ENCODE peak calls at places on chromosomes 7 and 10, in seven cellular contexts. Y is H9, S is H1, M is trophoblast cell, K is neuronal stem cell, O is mesenchymal stem cell, Z is IMR-90. T is an unnamed sample.

GRCh38 chr10:96238889-96239624 is 32.3 kb downstream of the BLNK start:
- DNase-seq in Z (no peak), Y (no peak), S (no peak), M (peak), K (no peak), O (no peak), T (no peak)

GRCh38 chr10:42987121-42987541 is 89.7 kb upstream of the RET start:
- DNase-seq in Z (no peak), K (no peak), M (no peak), O (no peak), S (peak), Y (peak), T (no peak)

GRCh38 chr10:54800677-54801480 is at the start of gene PCDH15:
- DNase-seq in K (peak), M (peak), Y (peak), S (peak), O (peak), Z (no peak), T (peak)

GRCh38 chr10:110775406-110775805 is 96.3 kb upstream of the PDCD4 start:
- DNase-seq in S (no peak), Y (no peak), O (no peak), M (no peak), K (no peak), Z (no peak), T (peak)

GRCh38 chr7:30467275-30467674 is 11.3 kb downstream of the NOD1 start:
- DNase-seq in K (no peak), Y (no peak), M (no peak), Z (no peak), S (no peak), O (no peak), T (no peak)

GRCh38 chr7:66697451-66698438 is 42.8 kb upstream of the RABGEF1 start:
- DNase-seq in S (no peak), K (no peak), Z (peak), Y (no peak), M (no peak), O (peak), T (no peak)

GRCh38 chr7:158957507-158957900 is 101.1 kb downstream of the DYNC2I1 start:
- DNase-seq in Y (no peak), Z (no peak), O (no peak), S (no peak), M (no peak), K (no peak), T (no peak)

GRCh38 chr7:48161407-48162125 is 9.7 kb upstream of the ABCA13 start:
- DNase-seq in S (no peak), M (no peak), K (no peak), Z (peak), Y (no peak), O (no peak), T (no peak)

GRCh38 chr10:69848454-69848853 is 46.7 kb downstream of the COL13A1 start:
- DNase-seq in O (no peak), S (no peak), K (no peak), Y (no peak), Z (no peak), M (no peak), T (no peak)

GRCh38 chr7:7051221-7051877 is 131.0 kb upstream of the C1GALT1 start:
- DNase-seq in O (no peak), K (no peak), Y (no peak), M (peak), Z (no peak), S (no peak), T (no peak)

GRCh38 chr7:71604818-71605414 is 473.0 kb downstream of the GALNT17 start:
- DNase-seq in S (no peak), O (no peak), Z (no peak), Y (no peak), K (no peak), M (no peak), T (no peak)

GRCh38 chr7:135673360-135673706 is 11.0 kb downstream of the STMP1 start:
- DNase-seq in K (no peak), S (no peak), O (peak), M (peak), Z (peak), Y (no peak), T (no peak)

GRCh38 chr10:58820862-58821559 is 308.3 kb downstream of the BICC1 start:
- DNase-seq in K (no peak), Y (no peak), O (peak), S (no peak), M (no peak), Z (peak), T (no peak)

GRCh38 chr10:82811621-82812020 is 936.6 kb downstream of the NRG3 start:
- DNase-seq in O (peak), M (peak), K (no peak), Z (no peak), Y (peak), S (peak), T (peak)

GRCh38 chr7:55016061-55016745 is 2.6 kb upstream of the EGFR start:
- DNase-seq in Y (no peak), O (no peak), M (peak), K (no peak), S (no peak), Z (no peak), T (no peak)

GRCh38 chr7:140231779-140232491 is 55.2 kb upstream of the KDM7A start:
- DNase-seq in Z (no peak), S (peak), M (peak), Y (no peak), O (no peak), K (no peak), T (no peak)

GRCh38 chr7:44096326-44096881 is 7.7 kb upstream of the AEBP1 start:
- DNase-seq in K (no peak), M (no peak), O (no peak), S (no peak), Y (no peak), Z (no peak), T (no peak)

GRCh38 chr7:138097064-138097741 is 20.9 kb downstream of the AKR1D1 start:
- DNase-seq in K (no peak), Y (no peak), S (no peak), O (peak), Z (no peak), M (peak), T (peak)

GRCh38 chr7:37089972-37090371 is 358.7 kb downstream of the ELMO1 start:
- DNase-seq in Y (no peak), Z (no peak), O (peak), M (peak), S (no peak), K (no peak), T (no peak)

GRCh38 chr10:44310762-44311562 is 73.9 kb downstream of the CXCL12 start:
- DNase-seq in S (peak), Y (peak), O (peak), K (peak), M (peak), Z (peak), T (peak)

GRCh38 chr10:36669615-36670325 is 455.6 kb upstream of the ANKRD30A start:
- DNase-seq in Y (no peak), M (no peak), K (peak), Z (no peak), S (no peak), O (no peak), T (no peak)

GRCh38 chr10:116588995-116589394 is 1.8 kb upstream of the PNLIPRP1 start:
- DNase-seq in Z (no peak), M (no peak), S (no peak), Y (no peak), O (no peak), K (no peak), T (no peak)

GRCh38 chr10:17662193-17663138 is 18.5 kb downstream of the STAM start:
- DNase-seq in K (no peak), Z (no peak), S (no peak), M (no peak), Y (no peak), O (no peak), T (no peak)

DNA sequence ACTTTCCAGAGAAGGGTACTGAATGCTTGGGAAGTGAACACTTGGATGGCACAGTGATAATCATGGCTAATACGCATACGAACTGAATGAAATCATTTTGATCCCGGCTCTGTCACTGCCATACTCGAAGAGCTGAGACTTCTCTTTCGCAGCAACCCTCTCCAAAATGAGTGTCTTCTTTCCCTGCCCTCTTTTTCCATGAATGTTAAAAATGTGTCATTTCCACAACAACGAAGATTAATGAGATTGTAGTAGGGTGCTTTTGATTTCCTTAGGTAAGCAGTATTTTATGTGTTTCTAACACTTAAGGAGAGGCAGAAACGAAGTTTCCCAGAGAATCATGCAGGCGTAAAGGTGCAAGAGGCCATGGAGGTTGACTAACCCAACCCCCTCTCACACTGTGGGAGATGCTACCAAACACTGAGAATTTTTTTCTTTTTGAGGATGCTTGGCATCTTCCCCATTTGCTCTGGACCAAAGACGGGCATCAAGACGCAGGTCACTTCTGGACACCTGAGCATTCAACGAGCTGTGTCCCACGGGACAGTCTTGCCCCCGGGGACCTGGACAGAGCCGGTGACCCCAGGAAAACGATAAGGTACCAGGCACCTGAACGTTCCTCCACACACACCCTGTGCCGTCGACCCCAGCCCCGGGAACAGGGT is 823 bp downstream of the COPG2 start:
- DNase-seq in O (peak), K (no peak), Z (peak), M (peak), Y (no peak), S (no peak), T (peak)
- H3K23ac ChIP-seq in O (no peak), K (peak), Z (peak), M (no peak), Y (no peak), S (no peak), T (no peak)

GRCh38 chr7:143337216-143337615 is 21.3 kb downstream of the CLCN1 start:
- DNase-seq in K (no peak), O (no peak), Z (no peak), S (no peak), M (no peak), Y (no peak), T (no peak)

GRCh38 chr7:143345428-143345900 is 17.0 kb downstream of the FAM131B start:
- DNase-seq in Y (peak), Z (peak), S (peak), K (peak), M (peak), O (peak), T (peak)

GRCh38 chr7:143343596-143343995 is 18.9 kb downstream of the FAM131B start:
- DNase-seq in M (no peak), Y (no peak), K (no peak), O (no peak), Z (no peak), S (no peak), T (no peak)

GRCh38 chr7:143346018-143346417 is 16.5 kb downstream of the FAM131B start:
- DNase-seq in Z (no peak), Y (no peak), K (no peak), S (no peak), O (no peak), M (no peak), T (no peak)

GRCh38 chr7:143341842-143342241 is 20.7 kb downstream of the FAM131B start:
- DNase-seq in Y (no peak), K (no peak), S (no peak), M (no peak), Z (no peak), O (no peak), T (no peak)
- H3K23ac ChIP-seq in Y (no peak), K (no peak), S (no peak), M (no peak), Z (no peak), O (no peak), T (no peak)

GRCh38 chr10:61626209-61626608 is 36.5 kb upstream of the CABCOCO1 start:
- DNase-seq in O (no peak), S (no peak), K (no peak), Z (no peak), M (no peak), Y (no peak), T (no peak)
- H3K23ac ChIP-seq in O (no peak), S (no peak), K (no peak), Z (no peak), M (no peak), Y (no peak), T (no peak)

DNA sequence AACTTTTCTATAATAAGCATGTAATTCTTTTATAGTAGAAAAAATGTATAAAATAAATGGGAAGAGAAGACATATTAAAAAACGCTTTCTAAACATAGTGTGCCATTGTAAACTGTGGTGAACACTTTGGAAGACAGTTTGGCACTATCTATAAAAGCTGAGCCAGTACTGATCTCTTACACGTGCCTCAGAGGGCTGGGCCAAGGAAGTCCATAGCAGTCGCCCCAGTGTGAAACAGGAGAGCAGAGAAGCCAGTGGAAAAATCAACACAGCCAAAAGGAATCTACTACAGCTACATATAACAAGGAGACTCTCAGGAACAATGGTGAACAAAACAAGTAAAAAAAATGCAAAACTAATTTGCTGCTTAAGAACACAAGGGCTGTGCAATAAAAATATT is 20.6 kb downstream of the SEPHS1 start:
- DNase-seq in S (no peak), K (no peak), O (no peak), M (no peak), Z (no peak), Y (no peak), T (no peak)
- H3K23ac ChIP-seq in S (no peak), K (no peak), O (no peak), M (no peak), Z (no peak), Y (no peak), T (no peak)

GRCh38 chr7:117185124-117185523 is 137.7 kb downstream of the WNT2 start:
- DNase-seq in O (no peak), Y (no peak), S (no peak), Z (no peak), K (no peak), M (no peak), T (no peak)
- H3K23ac ChIP-seq in O (no peak), Y (no peak), S (no peak), Z (no peak), K (no peak), M (no peak), T (no peak)

GRCh38 chr7:98573816-98574215 is 43.3 kb upstream of the NPTX2 start:
- DNase-seq in M (no peak), O (no peak), K (no peak), Z (no peak), Y (no peak), S (no peak), T (no peak)
- H3K23ac ChIP-seq in M (no peak), O (no peak), K (no peak), Z (no peak), Y (no peak), S (no peak), T (no peak)

GRCh38 chr10:9018161-9018843 is 963.8 kb downstream of the GATA3 start:
- DNase-seq in K (no peak), S (no peak), M (peak), O (no peak), Y (no peak), Z (no peak), T (no peak)

GRCh38 chr10:9015005-9015404 is 960.5 kb downstream of the GATA3 start:
- DNase-seq in M (no peak), S (no peak), K (no peak), Y (no peak), Z (no peak), O (peak), T (no peak)

GRCh38 chr10:9018844-9019173 is 964.3 kb downstream of the GATA3 start:
- DNase-seq in K (no peak), M (peak), O (no peak), Z (no peak), Y (no peak), S (no peak), T (no peak)

GRCh38 chr10:9012312-9012711 is 957.8 kb downstream of the GATA3 start:
- DNase-seq in Y (no peak), Z (peak), K (no peak), M (peak), O (peak), S (no peak), T (no peak)

GRCh38 chr10:9016930-9017329 is 962.4 kb downstream of the GATA3 start:
- DNase-seq in Z (no peak), Y (no peak), K (no peak), S (no peak), M (no peak), O (no peak), T (no peak)
- H3K23ac ChIP-seq in Z (no peak), Y (no peak), K (no peak), S (no peak), M (no peak), O (no peak), T (no peak)

DNA sequence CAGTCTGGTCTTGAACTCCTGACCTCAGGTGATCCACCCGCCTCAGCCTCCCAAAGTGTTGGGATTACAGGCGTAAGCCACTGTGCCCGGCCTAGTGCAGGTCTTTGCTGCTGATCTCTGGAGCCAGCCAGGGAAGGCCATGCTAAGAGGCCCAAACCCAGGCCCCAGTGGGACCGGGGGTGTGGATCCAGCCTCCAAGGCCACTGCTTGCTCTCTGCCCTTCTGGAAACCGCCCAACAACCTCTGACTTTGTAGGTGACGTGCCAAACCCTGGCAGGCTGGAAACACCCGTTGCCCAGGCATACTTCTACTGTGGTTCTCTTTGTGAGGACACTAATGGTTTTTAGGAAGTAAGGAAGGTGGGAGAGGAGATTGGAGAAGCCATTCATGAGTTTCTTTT is 83.5 kb upstream of the GNA12 start:
- DNase-seq in K (no peak), M (no peak), O (no peak), Y (peak), Z (no peak), S (no peak), T (no peak)
- H3K23ac ChIP-seq in K (no peak), M (no peak), O (no peak), Y (no peak), Z (no peak), S (no peak), T (no peak)

DNA sequence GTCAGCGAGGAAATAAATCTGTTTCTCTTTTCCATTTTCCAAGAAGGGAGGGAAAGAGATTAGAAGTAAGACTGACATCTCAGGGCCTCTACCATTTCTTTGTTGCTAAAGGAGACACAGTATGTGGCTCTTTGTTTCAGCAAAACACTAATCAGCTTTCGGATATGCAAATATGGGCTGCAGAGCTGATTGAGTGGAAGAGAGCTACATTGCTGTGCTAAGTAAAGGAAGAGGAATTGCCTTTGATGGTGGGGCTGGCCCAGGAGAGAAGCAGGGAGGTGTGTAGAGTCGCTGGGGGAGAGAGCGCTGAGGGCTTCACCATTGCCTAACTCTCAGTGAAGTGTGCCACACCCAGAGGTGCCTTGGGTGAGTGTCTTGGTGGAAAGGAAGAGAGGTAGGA is 284.8 kb downstream of the SDK1 start:
- DNase-seq in S (no peak), Y (no peak), K (no peak), Z (no peak), M (no peak), O (no peak), T (peak)
- H3K23ac ChIP-seq in S (no peak), Y (no peak), K (no peak), Z (no peak), M (no peak), O (no peak), T (no peak)

GRCh38 chr10:128998101-128998500 is 468.9 kb upstream of the MGMT start:
- DNase-seq in Y (no peak), M (no peak), O (no peak), Z (no peak), K (no peak), S (no peak), T (no peak)
- H3K23ac ChIP-seq in Y (no peak), M (no peak), O (no peak), Z (no peak), K (no peak), S (no peak), T (no peak)